ENCODE peak calls at places on chromosomes 7 and 10, in four cellular contexts. One of them, this sample, is unnamed.

GRCh38 chr7:63073286-63073685 is 925.4 kb upstream of the ZNF722 start:
- DNase-seq in IMR-90: no peak
- DNase-seq in GM12878: no peak
- DNase-seq in K562: no peak
- DNase-seq in this sample: no peak

GRCh38 chr10:32340596-32341180 is 6.3 kb downstream of the EPC1 start:
- DNase-seq in IMR-90: no peak
- DNase-seq in GM12878: no peak
- DNase-seq in K562: no peak
- DNase-seq in this sample: no peak

GRCh38 chr10:130372222-130372621 is 236.0 kb downstream of the GLRX3 start:
- DNase-seq in IMR-90: no peak
- DNase-seq in GM12878: no peak
- DNase-seq in K562: no peak
- DNase-seq in this sample: no peak

GRCh38 chr7:81625311-81625651 is 144.6 kb downstream of the HGF start:
- DNase-seq in IMR-90: no peak
- DNase-seq in GM12878: no peak
- DNase-seq in K562: no peak
- DNase-seq in this sample: no peak

GRCh38 chr7:54538122-54538521 is 4.1 kb upstream of the VSTM2A start:
- DNase-seq in IMR-90: no peak
- DNase-seq in GM12878: no peak
- DNase-seq in K562: no peak
- DNase-seq in this sample: no peak

GRCh38 chr7:102323914-102324195 is 32.4 kb downstream of the SPDYE6 start:
- DNase-seq in IMR-90: no peak
- DNase-seq in GM12878: no peak
- DNase-seq in K562: no peak
- DNase-seq in this sample: no peak

GRCh38 chr7:100894860-100895700 is 608 bp downstream of the ACHE start:
- DNase-seq in IMR-90: no peak
- DNase-seq in GM12878: no peak
- DNase-seq in K562: peak; percentile 68
- DNase-seq in this sample: no peak

GRCh38 chr10:60424971-60425370 is 35.3 kb upstream of the ANK3 start:
- DNase-seq in IMR-90: no peak
- DNase-seq in GM12878: no peak
- DNase-seq in K562: no peak
- DNase-seq in this sample: no peak

GRCh38 chr7:125409921-125410320 is 480.3 kb upstream of the POT1 start:
- DNase-seq in IMR-90: no peak
- DNase-seq in GM12878: no peak
- DNase-seq in K562: no peak
- DNase-seq in this sample: no peak

GRCh38 chr10:129471447-129471846 is 4.4 kb downstream of the MGMT start:
- DNase-seq in IMR-90: no peak
- DNase-seq in GM12878: no peak
- DNase-seq in K562: no peak
- DNase-seq in this sample: no peak

GRCh38 chr10:88041243-88042161 is 178.1 kb downstream of the PTEN start:
- DNase-seq in IMR-90: peak; percentile 48
- DNase-seq in GM12878: no peak
- DNase-seq in K562: no peak
- DNase-seq in this sample: no peak

GRCh38 chr7:27688056-27688455 is 25.4 kb upstream of the HIBADH start:
- DNase-seq in IMR-90: no peak
- DNase-seq in GM12878: no peak
- DNase-seq in K562: no peak
- DNase-seq in this sample: no peak

GRCh38 chr7:19091871-19092270 is 25.6 kb downstream of the TWIST1 start:
- DNase-seq in IMR-90: no peak
- DNase-seq in GM12878: no peak
- DNase-seq in K562: no peak
- DNase-seq in this sample: no peak

GRCh38 chr7:19094971-19095370 is 22.5 kb downstream of the TWIST1 start:
- DNase-seq in IMR-90: no peak
- DNase-seq in GM12878: no peak
- DNase-seq in K562: no peak
- DNase-seq in this sample: no peak

GRCh38 chr7:19095461-19095860 is 22.0 kb downstream of the TWIST1 start:
- DNase-seq in IMR-90: no peak
- DNase-seq in GM12878: no peak
- DNase-seq in K562: no peak
- DNase-seq in this sample: no peak

GRCh38 chr7:19089378-19089777 is 28.1 kb downstream of the TWIST1 start:
- DNase-seq in IMR-90: no peak
- DNase-seq in GM12878: no peak
- DNase-seq in K562: no peak
- DNase-seq in this sample: no peak

GRCh38 chr7:19090526-19090925 is 26.9 kb downstream of the TWIST1 start:
- DNase-seq in IMR-90: no peak
- DNase-seq in GM12878: no peak
- DNase-seq in K562: no peak
- DNase-seq in this sample: no peak
- H3K27ac ChIP-seq in IMR-90: no peak overlapping the region
- H3K27ac ChIP-seq in GM12878: no peak overlapping the region
- H3K27ac ChIP-seq in K562: no peak overlapping the region
- H3K27ac ChIP-seq in this sample: no peak overlapping the region

DNA sequence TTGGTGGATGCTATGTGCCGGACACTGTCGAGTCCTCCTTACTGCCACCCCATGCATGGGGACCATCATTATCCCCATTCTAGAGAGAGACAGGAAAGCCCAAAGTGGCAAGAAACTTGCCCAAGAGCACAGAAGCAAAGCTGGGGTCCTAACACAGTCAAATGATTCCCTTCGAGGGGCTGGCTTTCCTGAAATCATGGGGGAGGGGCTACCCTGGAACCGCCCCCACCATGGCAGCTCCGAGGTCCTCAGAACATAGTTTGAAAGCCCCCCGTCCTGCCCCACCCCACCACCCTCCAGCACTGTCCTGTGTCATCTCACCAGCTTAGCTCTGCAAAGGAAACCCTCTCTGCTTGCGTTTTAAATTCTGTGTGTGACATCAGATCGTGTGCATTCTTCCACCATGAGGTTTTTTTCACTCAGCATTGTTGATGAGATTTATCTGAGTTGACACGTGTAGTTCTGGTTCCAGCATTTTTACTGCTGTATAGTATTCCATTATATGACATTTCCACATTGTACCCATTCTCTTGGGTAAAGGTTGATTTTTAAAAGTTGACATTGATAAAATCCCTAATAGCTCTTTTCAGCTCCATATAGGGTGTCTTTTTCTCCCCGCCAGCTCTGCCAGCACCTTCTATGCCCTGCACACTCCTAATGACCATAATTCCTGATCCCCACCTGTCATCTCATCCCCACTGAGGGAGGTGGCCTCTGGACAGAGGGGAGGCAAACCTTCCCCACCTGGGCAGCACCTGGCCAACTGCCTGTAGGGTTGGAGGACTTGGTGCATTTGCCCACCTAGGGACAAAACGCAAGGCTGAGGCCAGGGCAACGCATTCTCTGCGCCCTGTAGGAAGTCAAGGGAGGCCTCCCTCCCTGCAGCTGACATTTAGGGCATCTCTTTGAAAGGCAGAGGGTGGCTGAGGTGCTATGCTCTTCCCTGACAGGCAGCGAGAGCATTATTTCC is 100.2 kb upstream of the GPR26 start:
- DNase-seq in IMR-90: no peak
- DNase-seq in GM12878: no peak
- DNase-seq in K562: no peak
- DNase-seq in this sample: no peak
- H3K9me3 ChIP-seq in IMR-90: peaks cover 13% of the 10 kb centered on the region
- H3K9me3 ChIP-seq in GM12878: no peaks in the 10 kb centered on the region
- H3K9me3 ChIP-seq in K562: no peaks in the 10 kb centered on the region
- H3K9me3 ChIP-seq in this sample: no peaks in the 10 kb centered on the region

DNA sequence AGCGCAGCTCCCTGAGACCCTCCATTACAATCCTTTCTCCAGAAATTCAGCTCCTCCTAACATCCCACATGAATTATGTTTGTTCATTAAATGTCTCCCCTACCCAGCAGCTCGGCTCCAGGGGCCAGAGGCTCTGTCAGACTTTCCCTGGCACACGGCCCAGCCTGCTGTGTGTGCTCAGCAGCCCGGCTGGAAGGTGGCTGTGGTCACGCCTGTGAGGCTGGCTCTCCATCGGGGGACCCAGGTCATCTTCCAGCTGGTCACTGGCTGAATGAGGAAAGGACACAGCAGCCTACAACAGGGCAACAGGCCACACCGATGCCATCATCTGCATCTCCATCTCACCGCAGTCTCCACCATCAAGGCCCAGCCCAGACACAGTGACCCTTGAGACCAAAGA is 219.8 kb downstream of the MAD1L1 start:
- DNase-seq in IMR-90: peak; percentile 56
- DNase-seq in GM12878: no peak
- DNase-seq in K562: no peak
- DNase-seq in this sample: no peak
- TF ChIP-seq FOS in IMR-90: no peak
- TF ChIP-seq FOS in GM12878: no peak
- TF ChIP-seq FOS in K562: no peak
- TF ChIP-seq FOS in this sample: no peak

DNA sequence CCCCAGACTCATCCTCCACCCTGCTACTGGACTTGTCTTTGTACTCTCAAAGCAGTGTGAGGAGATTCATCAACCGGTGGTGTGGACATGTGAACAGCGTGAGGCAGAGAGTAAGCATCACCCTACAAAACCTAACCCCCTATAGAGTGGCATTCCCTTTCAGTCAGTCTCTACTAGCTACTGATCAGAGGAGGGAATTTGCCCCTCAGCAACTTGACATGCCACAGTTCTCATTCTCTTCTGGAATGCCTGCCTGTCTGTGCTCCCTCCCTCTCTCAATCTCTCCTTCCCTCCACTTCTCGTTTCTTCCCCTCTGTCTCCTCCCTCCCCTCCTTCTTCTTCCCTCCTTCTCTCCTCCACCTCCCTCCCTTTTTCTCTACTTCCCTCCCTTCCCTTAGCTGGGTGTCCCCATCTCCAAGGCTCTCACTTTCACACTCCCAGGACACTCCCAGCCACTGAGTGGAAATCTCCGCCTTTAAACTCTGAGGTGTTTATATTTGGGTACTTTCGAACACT is 24.6 kb downstream of the H2AZ2 start:
- DNase-seq in IMR-90: no peak
- DNase-seq in GM12878: no peak
- DNase-seq in K562: no peak
- DNase-seq in this sample: no peak
- H3K27ac ChIP-seq in IMR-90: no peak overlapping the region
- H3K27ac ChIP-seq in GM12878: no peak overlapping the region
- H3K27ac ChIP-seq in K562: no peak overlapping the region
- H3K27ac ChIP-seq in this sample: no peak overlapping the region

DNA sequence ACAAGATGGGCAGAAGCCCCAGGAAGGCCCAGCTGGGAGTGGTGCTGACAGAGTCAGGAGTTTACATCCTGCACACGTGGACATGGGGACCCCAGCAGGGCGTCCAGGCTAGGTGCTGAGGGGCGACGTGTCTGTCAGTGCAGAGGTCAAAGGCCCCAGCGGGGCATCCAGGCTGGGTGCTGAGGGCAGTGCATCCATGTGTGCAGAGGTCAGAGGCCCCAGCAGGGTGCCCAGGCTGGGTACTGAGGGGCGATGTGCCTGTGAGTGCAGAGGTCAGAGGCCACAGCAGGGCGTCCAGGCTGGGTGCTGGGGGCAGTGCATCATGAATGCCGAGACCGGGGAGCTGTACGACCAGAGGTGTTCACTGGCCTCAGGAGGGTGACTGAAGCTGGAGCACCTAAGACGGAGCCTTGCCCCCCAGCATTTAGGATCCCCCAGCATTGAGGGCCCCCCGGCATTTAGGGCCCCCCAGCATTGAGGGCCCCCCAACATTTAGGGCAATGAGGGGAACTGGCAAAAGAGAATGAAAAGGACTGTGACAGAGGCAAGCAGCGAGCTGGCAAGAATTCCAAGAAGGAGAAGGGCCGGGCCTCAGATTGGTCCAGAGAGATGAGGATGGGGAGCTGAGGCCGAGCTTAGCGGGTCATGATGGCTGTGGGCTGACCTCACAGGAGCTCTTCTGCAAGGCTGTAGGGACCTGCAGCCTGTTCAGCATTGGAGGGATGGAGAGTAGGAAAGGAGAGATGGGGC is 474.9 kb downstream of the PTPRN2 start:
- DNase-seq in IMR-90: no peak
- DNase-seq in GM12878: no peak
- DNase-seq in K562: no peak
- DNase-seq in this sample: no peak
- H3K9me3 ChIP-seq in IMR-90: peaks cover 72% of the 10 kb centered on the region
- H3K9me3 ChIP-seq in GM12878: peaks cover 3% of the 10 kb centered on the region
- H3K9me3 ChIP-seq in K562: peaks cover 6% of the 10 kb centered on the region
- H3K9me3 ChIP-seq in this sample: peaks cover 22% of the 10 kb centered on the region

DNA sequence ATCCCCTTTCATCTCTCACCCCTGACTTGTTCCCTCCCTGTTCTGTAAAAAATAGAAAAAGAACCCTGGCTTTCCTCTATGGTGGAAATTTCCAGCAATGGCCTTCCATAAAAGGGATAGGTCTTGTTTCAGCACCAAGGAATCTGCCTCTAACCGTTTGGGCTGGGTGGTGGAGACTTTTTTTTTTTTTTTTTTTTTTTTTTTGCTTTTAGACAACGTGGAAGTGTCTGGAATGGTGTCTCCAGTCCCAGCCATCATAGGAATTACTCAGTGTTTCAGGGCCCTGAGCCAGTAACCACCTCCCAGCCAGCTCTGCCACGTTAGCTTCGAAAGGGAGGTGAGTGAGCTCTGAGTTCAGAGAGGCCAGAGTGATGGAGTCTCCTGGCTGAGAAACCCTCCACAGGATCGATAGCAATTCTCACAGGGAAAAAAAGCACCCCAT is 97.3 kb upstream of the COL1A2 start:
- DNase-seq in IMR-90: peak; percentile 98
- DNase-seq in GM12878: no peak
- DNase-seq in K562: no peak
- DNase-seq in this sample: no peak
- TF ChIP-seq FOS in IMR-90: peak; percentile 59
- TF ChIP-seq FOS in GM12878: no peak
- TF ChIP-seq FOS in K562: no peak
- TF ChIP-seq FOS in this sample: no peak

GRCh38 chr7:1895664-1896515 is 225.8 kb downstream of the ELFN1 start:
- DNase-seq in IMR-90: no peak
- DNase-seq in GM12878: no peak
- DNase-seq in K562: no peak
- DNase-seq in this sample: no peak
- H3K27ac ChIP-seq in IMR-90: no peak overlapping the region
- H3K27ac ChIP-seq in GM12878: no peak overlapping the region
- H3K27ac ChIP-seq in K562: no peak overlapping the region
- H3K27ac ChIP-seq in this sample: no peak overlapping the region

GRCh38 chr7:153432056-153432455 is 620.1 kb upstream of the DPP6 start:
- DNase-seq in IMR-90: no peak
- DNase-seq in GM12878: no peak
- DNase-seq in K562: no peak
- DNase-seq in this sample: no peak
- H3K9me3 ChIP-seq in IMR-90: peaks cover 17% of the 10 kb centered on the region
- H3K9me3 ChIP-seq in GM12878: no peaks in the 10 kb centered on the region
- H3K9me3 ChIP-seq in K562: no peaks in the 10 kb centered on the region
- H3K9me3 ChIP-seq in this sample: peaks cover 7% of the 10 kb centered on the region